ENCODE peak calls at places on chromosome 13, in seven cellular contexts. L, A, H, N, M, R and D are unnamed samples.
A peak's percentile ranks its signal among the peaks of the same experiment; 100 is the strongest.

GRCh38 chr13:19781526-19781925 is 1.2 kb downstream of the PSPC1 start:
- DNase-seq in N (no peak), H (no peak), A (no peak), R (no peak), M (no peak), L (peak; percentile 11), D (no peak)

GRCh38 chr13:79194272-79194671 is 211.8 kb downstream of the RBM26 start:
- DNase-seq in R (no peak), L (peak; percentile 27), H (no peak), N (no peak), M (no peak), A (no peak), D (peak; percentile 54)

GRCh38 chr13:25167349-25167748 is 4.7 kb downstream of the AMER2 start:
- DNase-seq in M (no peak), R (no peak), H (no peak), A (no peak), L (no peak), N (no peak), D (no peak)

GRCh38 chr13:75369986-75370385 is 112.0 kb downstream of the TBC1D4 start:
- DNase-seq in R (no peak), L (no peak), M (no peak), H (no peak), A (no peak), N (no peak), D (no peak)

GRCh38 chr13:22316494-22317025 is 645.7 kb downstream of the FGF9 start:
- DNase-seq in L (no peak), R (no peak), M (no peak), A (no peak), N (no peak), H (no peak), D (no peak)

GRCh38 chr13:50457430-50458393 is 385.8 kb downstream of the DLEU7 start:
- DNase-seq in L (no peak), M (no peak), R (no peak), N (no peak), A (no peak), H (no peak), D (no peak)

GRCh38 chr13:27372896-27373295 is 51.5 kb upstream of the GTF3A start:
- DNase-seq in H (no peak), R (no peak), M (peak; percentile 10), L (no peak), A (no peak), N (no peak), D (no peak)

GRCh38 chr13:27774651-27775050 is 17.6 kb upstream of the GSX1 start:
- DNase-seq in A (no peak), M (no peak), N (no peak), H (no peak), L (no peak), R (no peak), D (no peak)

GRCh38 chr13:51221108-51221507 is 1.1 kb upstream of the FAM124A start:
- DNase-seq in N (no peak), L (no peak), R (no peak), A (no peak), M (no peak), H (no peak), D (no peak)

GRCh38 chr13:105220063-105220462 is 1315.4 kb downstream of the EFNB2 start:
- DNase-seq in M (no peak), L (no peak), R (no peak), A (no peak), H (no peak), N (no peak), D (no peak)

GRCh38 chr13:28753208-28753892 is 34.6 kb upstream of the SLC46A3 start:
- DNase-seq in H (no peak), R (peak; percentile 55), M (peak; percentile 93), A (peak; percentile 8), L (no peak), N (peak; percentile 95), D (no peak)

GRCh38 chr13:48446454-48446853 is 33.5 kb upstream of the LPAR6 start:
- DNase-seq in A (no peak), L (no peak), M (peak; percentile 66), N (peak; percentile 57), H (no peak), R (no peak), D (no peak)

GRCh38 chr13:33845572-33846305 is 27.8 kb downstream of the RFC3 start:
- DNase-seq in N (no peak), A (no peak), H (no peak), M (peak; percentile 42), R (no peak), L (no peak), D (no peak)

GRCh38 chr13:23384111-23384510 is 49.4 kb downstream of the SACS start:
- DNase-seq in A (no peak), H (no peak), L (no peak), R (no peak), M (peak; percentile 92), N (no peak), D (peak; percentile 25)

GRCh38 chr13:31528758-31529157 is 210.6 kb upstream of the RXFP2 start:
- DNase-seq in A (no peak), L (no peak), M (no peak), H (no peak), R (no peak), N (no peak), D (no peak)

GRCh38 chr13:34730966-34731365 is 211.1 kb upstream of the NBEA start:
- DNase-seq in A (no peak), H (no peak), M (no peak), R (no peak), L (no peak), N (no peak), D (no peak)

GRCh38 chr13:59166174-59166573 is 997.6 kb downstream of the DIAPH3 start:
- DNase-seq in R (no peak), N (no peak), A (no peak), M (no peak), H (no peak), L (no peak), D (no peak)

GRCh38 chr13:51874651-51875050 is 12.9 kb downstream of the CCDC70 start:
- DNase-seq in A (no peak), N (no peak), H (no peak), L (no peak), M (no peak), R (no peak), D (no peak)

GRCh38 chr13:33213797-33214196 is 71.8 kb downstream of the STARD13 start:
- DNase-seq in R (no peak), L (no peak), N (no peak), M (peak; percentile 76), A (no peak), H (no peak), D (no peak)

GRCh38 chr13:99150575-99151370 is 49.9 kb upstream of the UBAC2 start:
- DNase-seq in M (peak; percentile 99), N (peak; percentile 68), A (no peak), L (no peak), H (no peak), R (no peak), D (no peak)

GRCh38 chr13:73401769-73402168 is 343.0 kb downstream of the KLF5 start:
- DNase-seq in A (no peak), R (no peak), N (no peak), L (no peak), M (no peak), H (no peak), D (no peak)

GRCh38 chr13:36766295-36766694 is 52.7 kb upstream of the RFXAP start:
- DNase-seq in R (no peak), H (no peak), L (no peak), A (no peak), M (peak; percentile 77), N (no peak), D (no peak)

GRCh38 chr13:102651392-102651791 is 43.5 kb downstream of the METTL21C start:
- DNase-seq in L (no peak), M (peak; percentile 20), A (no peak), R (no peak), H (no peak), N (peak; percentile 5), D (no peak)

GRCh38 chr13:111267784-111268183 is 52.7 kb upstream of the TEX29 start:
- DNase-seq in L (no peak), A (no peak), H (no peak), N (no peak), M (no peak), R (no peak), D (no peak)

GRCh38 chr13:88246239-88246638 is 575.1 kb downstream of the SLITRK5 start:
- DNase-seq in M (peak; percentile 42), N (no peak), R (no peak), L (no peak), A (no peak), H (no peak), D (no peak)

GRCh38 chr13:47723898-47724297 is 277.2 kb downstream of the SUCLA2 start:
- DNase-seq in N (no peak), A (no peak), H (no peak), R (no peak), L (no peak), M (no peak), D (no peak)

GRCh38 chr13:73865027-73865426 is 269.2 kb downstream of the KLF12 start:
- DNase-seq in M (no peak), R (no peak), N (no peak), H (no peak), L (no peak), A (no peak), D (no peak)

GRCh38 chr13:70668293-70668692 is 560.0 kb upstream of the KLHL1 start:
- DNase-seq in M (peak; percentile 92), H (no peak), L (no peak), N (no peak), A (no peak), R (no peak), D (no peak)

GRCh38 chr13:102838273-102838672 is 7.6 kb upstream of the ERCC5 start:
- DNase-seq in A (no peak), M (no peak), H (no peak), R (no peak), N (no peak), L (no peak), D (no peak)

GRCh38 chr13:51728275-51728673 is 75.7 kb downstream of the DHRS12 start:
- DNase-seq in L (no peak), R (no peak), A (no peak), H (no peak), M (no peak), N (no peak), D (no peak)

GRCh38 chr13:59957438-59957837 is 206.3 kb downstream of the DIAPH3 start:
- DNase-seq in N (no peak), A (no peak), H (no peak), R (no peak), M (no peak), L (no peak), D (no peak)

GRCh38 chr13:34437873-34438272 is 504.2 kb upstream of the NBEA start:
- DNase-seq in A (no peak), L (no peak), M (no peak), R (no peak), N (no peak), H (no peak), D (no peak)

GRCh38 chr13:75550159-75550567 is 572 bp downstream of the UCHL3 start:
- DNase-seq in H (no peak), L (peak; percentile 13), R (peak; percentile 18), A (no peak), M (peak; percentile 93), N (peak; percentile 40), D (no peak)